ENCODE peak calls at places on chromosomes 12 and 14, in four cellular contexts. N, A, Y and I are unnamed samples.

GRCh38 chr12:33439587-33440011 is at the start of gene SYT10:
- DNase-seq in N (peak; percentile 62), A (no peak), Y (peak; percentile 26), I (peak; percentile 81)

GRCh38 chr12:118680361-118680963 is 300.9 kb upstream of the SRRM4 start:
- DNase-seq in N (no peak), A (no peak), Y (no peak), I (peak; percentile 13)

GRCh38 chr14:50804181-50804721 is 26.7 kb downstream of the NIN start:
- DNase-seq in N (no peak), A (no peak), Y (no peak), I (no peak)

GRCh38 chr14:104202259-104203070 is 64.1 kb downstream of the KIF26A start:
- DNase-seq in N (no peak), A (no peak), Y (peak; percentile 91), I (no peak)

GRCh38 chr12:114732426-114733030 is 48.6 kb upstream of the TBX3 start:
- DNase-seq in N (no peak), A (peak; percentile 15), Y (peak; percentile 59), I (no peak)

GRCh38 chr12:120719496-120720233 is 6.0 kb upstream of the ACADS start:
- DNase-seq in N (no peak), A (no peak), Y (no peak), I (no peak)

GRCh38 chr12:86186449-86186848 is 69.7 kb downstream of the MGAT4C start:
- DNase-seq in N (no peak), A (peak; percentile 1), Y (no peak), I (no peak)

GRCh38 chr12:45863332-45863731 is 127.0 kb downstream of the SCAF11 start:
- DNase-seq in N (no peak), A (no peak), Y (no peak), I (no peak)

GRCh38 chr14:61514006-61514830 is 181.1 kb upstream of the HIF1A start:
- DNase-seq in N (no peak), A (no peak), Y (no peak), I (no peak)

GRCh38 chr12:67649165-67650126 is 901 bp downstream of the DYRK2 start:
- DNase-seq in N (peak; percentile 64), A (no peak), Y (peak; percentile 80), I (peak; percentile 53)

DNA sequence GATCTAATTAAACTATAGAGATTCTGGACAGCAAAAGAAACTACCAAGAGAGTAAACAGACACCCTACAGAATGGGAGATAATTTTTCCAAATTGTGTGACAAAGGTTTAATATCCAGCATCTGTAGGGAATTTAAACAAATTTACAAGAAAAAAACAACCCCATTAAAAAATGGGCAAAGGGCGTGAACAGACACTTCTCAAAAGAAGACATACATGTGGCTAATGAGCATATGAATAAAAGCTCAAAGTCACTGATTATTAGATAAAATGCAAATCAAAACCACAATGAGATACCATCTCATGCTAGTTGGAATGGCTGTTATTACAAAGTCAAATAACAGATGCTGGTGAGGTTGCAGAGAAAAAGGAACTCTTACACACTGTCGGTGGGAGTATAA is 293.9 kb downstream of the FBXL14 start:
- DNase-seq in N (no peak), A (no peak), Y (no peak), I (no peak)
- TF ChIP-seq FOXJ3 in N (no peak), A (no peak), Y (no peak), I (no peak)

DNA sequence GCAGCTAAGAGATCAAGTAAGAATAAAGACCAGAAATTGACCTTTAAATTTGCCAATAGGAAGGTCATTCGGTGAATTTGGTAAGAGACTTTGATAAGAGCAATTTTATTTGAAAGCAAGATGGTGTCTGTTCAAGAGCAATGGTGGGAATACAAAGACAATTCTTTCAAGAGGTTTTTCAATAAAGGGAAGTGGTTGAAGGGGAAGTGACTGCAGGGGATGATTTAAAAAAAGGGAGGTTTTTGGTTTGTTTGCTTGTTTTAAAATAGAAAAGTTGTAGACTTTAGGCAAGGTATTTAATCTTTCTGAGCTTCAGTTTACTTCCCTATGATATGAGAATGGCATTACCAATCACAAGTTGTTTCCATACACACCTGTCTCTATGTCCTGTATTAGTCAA is 4.3 kb upstream of the APPL2 start:
- DNase-seq in N (no peak), A (no peak), Y (no peak), I (no peak)
- TF ChIP-seq FOXJ3 in N (no peak), A (no peak), Y (no peak), I (no peak)

GRCh38 chr12:79569679-79570078 is 121.1 kb downstream of the PAWR start:
- DNase-seq in N (no peak), A (no peak), Y (no peak), I (no peak)
- TF ChIP-seq FOXJ3 in N (no peak), A (no peak), Y (no peak), I (no peak)

GRCh38 chr12:10941916-10942607 is 3.0 kb upstream of the TAS2R14 start:
- DNase-seq in N (no peak), A (peak; percentile 28), Y (no peak), I (peak; percentile 24)
- TF ChIP-seq FOXJ3 in N (no peak), A (no peak), Y (no peak), I (no peak)

GRCh38 chr12:93751864-93752610 is 74.9 kb downstream of the CRADD start:
- DNase-seq in N (no peak), A (no peak), Y (no peak), I (no peak)
- TF ChIP-seq FOXJ3 in N (no peak), A (no peak), Y (no peak), I (no peak)

GRCh38 chr12:6038160-6038559 is 86.3 kb downstream of the VWF start:
- DNase-seq in N (peak; percentile 74), A (peak; percentile 83), Y (peak; percentile 60), I (peak; percentile 84)
- TF ChIP-seq FOXJ3 in N (no peak), A (no peak), Y (no peak), I (no peak)

GRCh38 chr14:90574640-90575131 is 177.9 kb downstream of the CALM1 start:
- DNase-seq in N (no peak), A (no peak), Y (no peak), I (no peak)

GRCh38 chr14:90576581-90576980 is 179.8 kb downstream of the CALM1 start:
- DNase-seq in N (no peak), A (no peak), Y (no peak), I (no peak)

GRCh38 chr14:90576981-90577660 is 180.3 kb downstream of the CALM1 start:
- DNase-seq in N (peak; percentile 76), A (no peak), Y (no peak), I (no peak)

GRCh38 chr14:90575336-90575735 is 178.5 kb downstream of the CALM1 start:
- DNase-seq in N (no peak), A (no peak), Y (no peak), I (no peak)

GRCh38 chr14:90575781-90576180 is 179.0 kb downstream of the CALM1 start:
- DNase-seq in N (no peak), A (no peak), Y (no peak), I (no peak)
- TF ChIP-seq FOXJ3 in N (no peak), A (no peak), Y (no peak), I (no peak)

DNA sequence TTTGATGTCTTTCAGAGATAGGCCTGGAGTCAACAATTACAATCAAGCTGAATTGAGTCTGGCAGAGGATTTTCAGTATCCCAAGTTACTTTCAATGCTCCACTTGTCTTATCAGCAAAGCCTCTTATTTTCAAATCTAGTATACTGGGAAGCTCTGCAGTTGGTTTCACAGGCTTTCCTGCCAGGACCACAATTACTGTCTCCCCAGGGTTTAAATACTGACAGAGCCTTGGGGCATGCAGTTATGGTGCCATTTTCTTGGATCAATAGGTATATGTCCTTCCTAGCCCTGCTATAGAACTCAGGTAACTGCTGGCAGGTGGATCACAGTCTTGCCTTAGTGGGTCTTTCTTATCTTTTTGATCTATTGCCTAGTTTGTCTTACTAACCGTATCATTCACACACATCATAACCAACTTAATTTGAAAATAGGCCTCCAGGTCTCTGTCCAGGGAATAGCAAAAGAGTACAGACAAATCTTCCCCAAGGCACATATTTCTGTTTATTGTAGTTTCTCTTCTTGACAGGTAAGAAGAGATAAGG is 22.4 kb upstream of the RNU6-8 start:
- DNase-seq in N (no peak), A (no peak), Y (no peak), I (no peak)
- TF ChIP-seq FOXJ3 in N (no peak), A (no peak), Y (no peak), I (no peak)